ENCODE peak calls at places on chromosomes 6 and 20, in four cellular contexts. J is EL, Z is astrocyte of the spinal cord, D is left cardiac atrium. H is an unnamed sample.

GRCh38 chr20:17621229-17621968 is 51.5 kb downstream of the DSTN start:
- DNase-seq in J (no peak), Z (no peak), D (no peak), H (no peak)

GRCh38 chr20:36144336-36144735 is 10.2 kb upstream of the EPB41L1 start:
- DNase-seq in J (peak; percentile 51), Z (no peak), D (no peak), H (peak; percentile 38)

GRCh38 chr6:158686791-158687381 is 37.0 kb downstream of the SYTL3 start:
- DNase-seq in J (no peak), Z (no peak), D (no peak), H (no peak)

GRCh38 chr20:63223121-63223825 is 7.3 kb upstream of the YTHDF1 start:
- DNase-seq in J (peak; percentile 41), Z (peak; percentile 35), D (no peak), H (peak; percentile 42)

GRCh38 chr6:168097621-168098430 is 18.8 kb upstream of the FRMD1 start:
- DNase-seq in J (no peak), Z (no peak), D (peak; percentile 55), H (no peak)

GRCh38 chr6:38155576-38156204 is 336.2 kb downstream of the ZFAND3 start:
- DNase-seq in J (no peak), Z (peak; percentile 34), D (no peak), H (no peak)

GRCh38 chr6:19734061-19734460 is 103.1 kb upstream of the ID4 start:
- DNase-seq in J (no peak), Z (no peak), D (no peak), H (no peak)

GRCh38 chr6:151119823-151120524 is 119.8 kb upstream of the AKAP12 start:
- DNase-seq in J (no peak), Z (no peak), D (no peak), H (no peak)

GRCh38 chr20:46458891-46459750 is 52.7 kb upstream of the ELMO2 start:
- DNase-seq in J (no peak), Z (no peak), D (peak; percentile 81), H (no peak)

GRCh38 chr6:41453232-41453631 is 92.9 kb upstream of the FOXP4 start:
- DNase-seq in J (no peak), Z (no peak), D (no peak), H (no peak)

GRCh38 chr6:50706575-50706974 is 6.8 kb upstream of the TFAP2D start:
- DNase-seq in J (no peak), Z (no peak), D (no peak), H (no peak)

GRCh38 chr6:136749359-136749758 is 42.9 kb downstream of the MAP3K5 start:
- DNase-seq in J (no peak), Z (no peak), D (no peak), H (no peak)

GRCh38 chr20:3276400-3277015 is 37.5 kb upstream of the SLC4A11 start:
- DNase-seq in J (peak; percentile 29), Z (no peak), D (no peak), H (peak; percentile 16)

GRCh38 chr6:82878812-82879211 is 186.8 kb downstream of the UBE3D start:
- DNase-seq in J (peak; percentile 78), Z (peak; percentile 67), D (no peak), H (peak; percentile 67)

GRCh38 chr6:158039571-158040050 is 57.9 kb downstream of the SYNJ2 start:
- DNase-seq in J (peak; percentile 34), Z (peak; percentile 97), D (peak; percentile 44), H (peak; percentile 70)

GRCh38 chr6:113763311-113763766 is 93.8 kb upstream of the MARCKS start:
- DNase-seq in J (peak; percentile 24), Z (no peak), D (no peak), H (no peak)

GRCh38 chr6:72858204-72858603 is 236.3 kb downstream of the KCNQ5 start:
- DNase-seq in J (no peak), Z (no peak), D (no peak), H (no peak)

GRCh38 chr6:46015119-46015968 is at the start of gene CLIC5:
- DNase-seq in J (no peak), Z (no peak), D (peak; percentile 68), H (no peak)

GRCh38 chr20:25024171-25024570 is 31.6 kb upstream of the APMAP start:
- DNase-seq in J (no peak), Z (no peak), D (peak; percentile 10), H (no peak)

GRCh38 chr6:145960918-145961604 is 3.1 kb downstream of the SHPRH start:
- DNase-seq in J (no peak), Z (peak; percentile 36), D (peak; percentile 19), H (no peak)

GRCh38 chr20:46011631-46012482 is 3.1 kb downstream of the MMP9 start:
- DNase-seq in J (peak; percentile 80), Z (no peak), D (peak; percentile 73), H (peak; percentile 63)

GRCh38 chr6:68709882-68710281 is 74.8 kb downstream of the ADGRB3 start:
- DNase-seq in J (no peak), Z (no peak), D (no peak), H (no peak)